ENCODE peak calls at places on chromosomes 4 and X, in five cellular contexts. O is upper lobe of right lung, S is lower lobe of right lung, J is heart left ventricle, I is IMR-90. D is an unnamed sample.

GRCh38 chrX:118530537-118530936 is 34.9 kb downstream of the DOCK11 start:
- DNase-seq in O (no peak), S (no peak), J (no peak), I (peak; percentile 48), D (peak; percentile 51)

GRCh38 chrX:1165535-1166196 is 46.8 kb downstream of the CRLF2 start:
- DNase-seq in O (no peak), S (no peak), J (no peak), I (no peak), D (peak; percentile 24)

GRCh38 chrX:153568612-153569011 is 30.3 kb downstream of the CCNQ start:
- DNase-seq in O (no peak), S (no peak), J (no peak), I (no peak), D (no peak)

GRCh38 chr4:25694466-25694865 is 38.8 kb downstream of the SLC34A2 start:
- DNase-seq in O (no peak), S (no peak), J (no peak), I (peak; percentile 1), D (no peak)

GRCh38 chr4:140423106-140423505 is 4.3 kb downstream of the CLGN start:
- DNase-seq in O (no peak), S (no peak), J (no peak), I (peak; percentile 25), D (peak; percentile 50)

GRCh38 chr4:42339935-42340406 is 57.3 kb upstream of the SHISA3 start:
- DNase-seq in O (no peak), S (no peak), J (peak; percentile 56), I (peak; percentile 53), D (no peak)

GRCh38 chrX:111555559-111555958 is 44.1 kb downstream of the SERTM2 start:
- DNase-seq in O (no peak), S (no peak), J (no peak), I (no peak), D (no peak)

GRCh38 chrX:152445926-152446325 is 5.2 kb downstream of the GABRA3 start:
- DNase-seq in O (no peak), S (no peak), J (no peak), I (no peak), D (no peak)

DNA sequence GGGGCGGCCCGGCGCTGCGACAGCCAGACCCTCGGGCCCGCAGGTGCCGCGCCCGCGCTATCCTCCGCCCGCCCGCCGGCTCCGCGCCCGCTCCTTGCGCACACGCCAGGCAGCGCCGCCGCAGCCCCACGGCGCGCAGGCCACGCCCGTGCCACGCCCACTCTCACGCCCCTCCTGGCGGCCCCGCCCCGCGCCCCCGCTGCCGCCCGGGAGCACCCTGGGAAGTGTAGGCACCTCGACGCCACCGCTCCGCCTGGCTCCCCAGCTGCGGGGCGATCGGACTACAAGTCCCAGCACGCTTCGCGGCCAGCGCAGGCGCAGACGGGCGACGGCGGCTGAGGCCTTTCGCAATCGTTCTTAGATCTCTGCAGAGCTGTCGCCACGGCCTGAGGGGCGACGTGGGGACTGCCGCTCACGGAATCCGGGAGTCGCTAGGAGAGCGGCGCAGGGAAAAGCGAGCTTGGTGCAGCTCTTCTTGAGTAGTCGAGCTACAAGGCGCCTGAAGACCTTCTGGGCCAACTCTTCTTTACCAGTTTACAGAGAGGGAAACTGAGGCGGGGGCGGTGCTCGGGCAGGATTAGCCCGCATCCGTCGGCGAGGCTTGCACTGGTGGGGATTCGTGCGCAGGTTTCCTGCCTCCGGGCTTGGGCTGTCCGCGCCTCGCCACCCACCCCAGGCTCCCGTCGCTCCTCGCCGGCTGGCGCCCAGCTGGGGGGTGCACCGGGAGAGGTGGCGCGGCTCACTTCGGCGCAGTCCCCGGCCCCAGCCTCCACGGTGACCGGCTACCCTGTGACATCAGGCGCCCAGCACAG is at the start of gene ABLIM2:
- DNase-seq in O (peak; percentile 99), S (peak; percentile 98), J (peak; percentile 98), I (peak; percentile 96), D (peak; percentile 98)
- H3K4me1 ChIP-seq in O (peaks cover 11% of the 10 kb centered on the region), S (peaks cover 20% of the 10 kb centered on the region), J (peaks cover 35% of the 10 kb centered on the region), I (peaks cover 5% of the 10 kb centered on the region), D (peaks cover 25% of the 10 kb centered on the region)

GRCh38 chr4:159175989-159176375 is 73.1 kb downstream of the RAPGEF2 start:
- DNase-seq in O (no peak), S (no peak), J (no peak), I (no peak), D (no peak)
- H3K4me1 ChIP-seq in O (peaks cover 62% of the 10 kb centered on the region), S (peaks cover 95% of the 10 kb centered on the region), J (peaks cover 95% of the 10 kb centered on the region), I (peaks cover 15% of the 10 kb centered on the region), D (peaks cover 49% of the 10 kb centered on the region)

GRCh38 chr4:113727802-113728201 is 33.7 kb downstream of the CAMK2D start:
- DNase-seq in O (no peak), S (no peak), J (no peak), I (no peak), D (no peak)
- H3K4me1 ChIP-seq in O (peaks cover 4% of the 10 kb centered on the region), S (no peaks in the 10 kb centered on the region), J (peaks cover 37% of the 10 kb centered on the region), I (peaks cover 4% of the 10 kb centered on the region), D (peaks cover 34% of the 10 kb centered on the region)

DNA sequence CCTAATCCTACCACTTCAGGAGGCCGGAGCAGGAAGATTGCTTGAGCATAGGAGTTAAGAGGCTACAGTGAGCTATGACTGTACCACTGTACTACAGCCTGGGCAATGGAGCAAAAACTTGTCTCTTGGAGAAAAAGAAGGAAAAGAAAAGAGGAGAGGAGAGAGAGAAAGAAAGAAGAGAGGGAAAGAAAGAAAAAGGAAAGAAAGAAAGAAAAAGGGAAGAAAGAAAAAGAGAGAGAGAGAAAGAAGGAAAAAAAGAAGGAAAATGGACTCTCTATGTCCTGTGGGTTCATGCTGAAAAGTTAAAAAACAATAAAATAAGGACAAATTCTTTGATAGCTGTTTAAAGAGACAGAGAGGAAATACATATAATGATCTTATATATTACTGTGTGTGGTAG is 13.3 kb upstream of the ABRAXAS1 start:
- DNase-seq in O (no peak), S (no peak), J (no peak), I (no peak), D (no peak)
- H3K4me1 ChIP-seq in O (no peaks in the 10 kb centered on the region), S (no peaks in the 10 kb centered on the region), J (no peaks in the 10 kb centered on the region), I (no peaks in the 10 kb centered on the region), D (no peaks in the 10 kb centered on the region)

D was measured in adipocyte.